ENCODE peak calls at places on chromosomes 1 and 21, in ten cellular contexts. V is SJSA1, J is cardiac muscle cell, B is Karpas-422, O is psoas muscle, F is heart left ventricle, X is Peyer's patch, H is aorta, U is lung, C is kidney. K is an unnamed sample.

GRCh38 chr1:8394456-8395321 is 76.8 kb downstream of the SLC45A1 start:
- DNase-seq in O (no peak), J (peak), F (no peak), B (no peak), H (peak), X (no peak), V (peak), U (no peak), C (no peak), K (no peak)

GRCh38 chr1:18104546-18105100 is 3.0 kb upstream of the IGSF21 start:
- DNase-seq in H (no peak), X (no peak), U (no peak), C (no peak), O (no peak), B (no peak), V (no peak), J (no peak), F (peak), K (no peak)

GRCh38 chr1:113048064-113048463 is 24.9 kb upstream of the LRIG2 start:
- DNase-seq in H (no peak), B (no peak), F (no peak), U (no peak), J (no peak), V (no peak), O (no peak), C (no peak), X (peak), K (no peak)

GRCh38 chr1:213041443-213041842 is 9.6 kb upstream of the RPS6KC1 start:
- DNase-seq in B (no peak), F (no peak), O (no peak), X (no peak), H (no peak), C (no peak), J (peak), U (no peak), V (no peak), K (no peak)

GRCh38 chr1:39892611-39893595 is 8.8 kb downstream of the MYCL start:
- DNase-seq in H (no peak), C (no peak), X (no peak), O (no peak), B (no peak), J (peak), U (peak), F (no peak), V (peak), K (no peak)

GRCh38 chr1:25914074-25914995 is 8.1 kb upstream of the STMN1 start:
- DNase-seq in H (no peak), B (no peak), O (no peak), J (no peak), V (no peak), F (no peak), X (no peak), U (no peak), C (no peak), K (no peak)

GRCh38 chr1:119294728-119295127 is 73.9 kb upstream of the HAO2 start:
- DNase-seq in F (no peak), C (no peak), H (no peak), J (no peak), V (no peak), X (no peak), U (no peak), O (no peak), B (no peak), K (no peak)

GRCh38 chr1:178928985-178929384 is 58.1 kb upstream of the ANGPTL1 start:
- DNase-seq in V (no peak), X (no peak), C (no peak), F (no peak), O (no peak), J (no peak), B (no peak), H (no peak), U (no peak), K (no peak)

GRCh38 chr1:86068841-86069756 is 87.5 kb downstream of the COL24A1 start:
- DNase-seq in B (no peak), H (peak), O (no peak), J (no peak), X (no peak), C (no peak), U (no peak), V (no peak), F (no peak), K (no peak)

GRCh38 chr1:221457706-221458429 is 284.0 kb downstream of the DUSP10 start:
- DNase-seq in H (no peak), F (no peak), B (no peak), V (no peak), C (no peak), J (no peak), U (no peak), O (no peak), X (no peak), K (no peak)

GRCh38 chr1:152869808-152870419 is 8.2 kb upstream of the SMCP start:
- DNase-seq in V (no peak), F (peak), U (peak), X (no peak), O (no peak), C (no peak), B (peak), J (peak), H (peak), K (peak)

GRCh38 chr1:84159533-84160240 is 15.6 kb downstream of the PRKACB start:
- DNase-seq in J (no peak), O (no peak), V (no peak), X (no peak), C (no peak), U (no peak), H (no peak), F (no peak), B (no peak), K (peak)

GRCh38 chr21:39637197-39637970 is 24.6 kb downstream of the B3GALT5 start:
- DNase-seq in H (no peak), C (no peak), F (no peak), O (no peak), X (peak), V (no peak), B (no peak), U (no peak), J (no peak), K (no peak)

GRCh38 chr1:25503551-25504426 is 39.6 kb upstream of the LDLRAP1 start:
- DNase-seq in F (peak), C (peak), V (peak), X (peak), B (peak), H (peak), U (peak), J (no peak), O (peak), K (no peak)

GRCh38 chr1:15255582-15256149 is 8.6 kb downstream of the FHAD1 start:
- DNase-seq in C (no peak), O (no peak), X (no peak), U (no peak), V (no peak), H (no peak), J (no peak), F (no peak), B (no peak), K (no peak)

GRCh38 chr1:31703431-31704260 is at the start of gene COL16A1:
- DNase-seq in H (peak), O (peak), J (peak), U (peak), F (peak), B (no peak), C (peak), V (peak), X (peak), K (no peak)
- H3K4me3 ChIP-seq in H (peak), O (peak), J (peak), U (no peak), F (peak), B (no peak), C (peak), V (peak), X (peak), K (no peak)

GRCh38 chr1:200043330-200043668 is 15.8 kb downstream of the NR5A2 start:
- DNase-seq in U (no peak), H (no peak), O (no peak), V (no peak), C (no peak), F (no peak), X (no peak), J (no peak), B (no peak), K (no peak)
- H3K4me3 ChIP-seq in U (no peak), H (no peak), O (peak), V (no peak), C (peak), F (peak), X (no peak), J (no peak), B (no peak), K (no peak)

DNA sequence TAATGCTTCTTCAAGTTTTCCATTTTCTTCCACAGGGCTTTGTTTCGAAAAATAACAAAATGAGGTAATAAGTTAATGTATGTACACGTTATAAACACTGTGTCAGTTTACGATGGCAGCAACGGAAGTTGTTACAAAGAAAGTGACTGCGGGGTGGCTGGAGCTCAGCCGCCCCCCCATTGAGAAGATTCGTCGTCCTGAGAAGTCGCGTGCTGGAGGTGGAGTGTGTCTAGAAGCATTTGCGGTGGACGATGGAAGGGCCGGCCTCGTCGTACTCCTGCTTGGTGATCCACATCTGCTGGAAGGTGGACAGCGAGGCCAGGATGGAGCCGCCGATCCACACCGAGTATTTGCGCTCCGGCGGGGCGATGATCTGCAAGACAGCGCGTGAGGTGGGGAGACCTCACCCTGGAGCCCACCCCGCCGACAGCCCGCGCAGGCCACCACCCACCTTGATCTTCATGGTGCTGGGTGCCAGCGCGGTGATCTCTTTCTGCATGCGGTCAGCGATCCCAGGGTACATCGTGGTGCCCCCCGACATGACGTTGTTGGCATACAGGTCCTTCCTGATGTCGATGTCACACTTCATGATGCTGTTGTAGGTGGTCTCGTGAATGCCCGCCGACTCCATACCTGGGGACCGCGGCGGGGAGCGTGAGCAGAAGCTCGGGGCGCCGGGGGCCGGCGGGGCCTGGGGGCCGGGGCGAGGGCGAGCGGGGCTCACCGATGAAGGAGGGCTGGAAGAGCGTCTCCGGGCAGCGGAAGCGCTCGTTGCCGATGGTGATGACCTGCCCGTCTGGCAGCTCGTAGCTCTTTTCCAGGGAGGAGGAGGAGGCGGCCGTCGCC is 2.4 kb downstream of the ACTA1 start:
- DNase-seq in J (no peak), C (peak), H (no peak), U (no peak), F (peak), X (no peak), B (no peak), V (no peak), O (peak), K (no peak)
- H3K4me3 ChIP-seq in J (no peak), C (no peak), H (no peak), U (no peak), F (peak), X (peak), B (no peak), V (no peak), O (peak), K (no peak)

GRCh38 chr21:31733521-31734149 is 1.7 kb upstream of the SCAF4 start:
- DNase-seq in H (no peak), V (no peak), B (no peak), O (no peak), U (no peak), X (no peak), C (no peak), F (no peak), J (no peak), K (no peak)
- H3K4me3 ChIP-seq in H (no peak), V (no peak), B (peak), O (no peak), U (no peak), X (no peak), C (no peak), F (no peak), J (no peak), K (no peak)

GRCh38 chr1:166490437-166490784 is 323.6 kb upstream of the FAM78B start:
- DNase-seq in J (no peak), F (no peak), U (no peak), X (no peak), B (no peak), C (no peak), O (no peak), H (no peak), V (no peak), K (no peak)
- H3K4me3 ChIP-seq in J (no peak), F (peak), U (no peak), X (no peak), B (peak), C (peak), O (peak), H (no peak), V (no peak), K (no peak)